ENCODE peak calls at places on chromosomes 7 and 10, in eight cellular contexts. W is activated CD4-positive, CD25-positive, alpha-beta regulatory T cell; L is cerebellar cortex; E is stimulated activated CD8-positive, alpha-beta memory T cell treated with anti-CD3 and anti-CD28 coated beads, Interleukin-15, amount 100 ng/mL, for 4 hours; G is NCI-H345; Y is iPS DF 19.7; A is activated T-cell treated with anti-CD3 and anti-CD28 coated beads, Interleukin-2, amount 50 U/mL, for 72 hours; P is dermis microvascular lymphatic vessel endothelial cell. M is an unnamed sample.

GRCh38 chr10:49736564-49737113 is 25.5 kb downstream of the OGDHL start:
- DNase-seq in E (no peak), L (no peak), W (no peak), A (no peak), Y (no peak), G (no peak), P (no peak), M (no peak)

GRCh38 chr7:129157651-129158050 is 13.1 kb downstream of the TSPAN33 start:
- DNase-seq in L (no peak), E (no peak), A (no peak), G (no peak), Y (no peak), W (no peak), P (no peak), M (no peak)

GRCh38 chr10:91891285-91892001 is 17.8 kb downstream of the FGFBP3 start:
- DNase-seq in W (no peak), P (no peak), Y (no peak), E (no peak), L (no peak), A (no peak), G (no peak), M (no peak)

GRCh38 chr10:90592903-90593302 is 264.9 kb downstream of the HTR7 start:
- DNase-seq in G (peak), Y (no peak), P (no peak), L (peak), W (no peak), A (no peak), E (no peak), M (no peak)

GRCh38 chr10:17655567-17656146 is 11.7 kb downstream of the STAM start:
- DNase-seq in W (no peak), G (no peak), A (no peak), P (no peak), E (no peak), Y (no peak), L (no peak), M (no peak)

GRCh38 chr7:156473476-156474240 is 166.9 kb upstream of the RNF32 start:
- DNase-seq in A (peak), L (peak), P (peak), G (peak), E (no peak), Y (no peak), W (no peak), M (peak)

GRCh38 chr7:110157631-110158362 is 933.1 kb upstream of the LRRN3 start:
- DNase-seq in Y (no peak), G (no peak), E (no peak), W (no peak), A (no peak), L (no peak), P (no peak), M (no peak)

GRCh38 chr10:97011397-97011796 is 174.4 kb downstream of the SLIT1 start:
- DNase-seq in G (no peak), E (no peak), A (no peak), W (no peak), P (no peak), L (no peak), Y (no peak), M (no peak)

GRCh38 chr7:90401989-90402388 is 1.3 kb upstream of the CLDN12 start:
- DNase-seq in L (no peak), E (no peak), Y (no peak), A (no peak), W (no peak), G (peak), P (no peak), M (no peak)

GRCh38 chr10:37754538-37755323 is 102.7 kb downstream of the ZNF248 start:
- DNase-seq in E (no peak), W (no peak), Y (peak), A (peak), G (no peak), L (no peak), P (no peak), M (no peak)

GRCh38 chr7:23105086-23105643 is 420 bp upstream of the KLHL7 start:
- DNase-seq in E (no peak), Y (no peak), P (no peak), A (peak), W (no peak), G (peak), L (no peak), M (no peak)

GRCh38 chr7:78792624-78793023 is 660.8 kb downstream of the MAGI2 start:
- DNase-seq in Y (no peak), A (no peak), L (no peak), W (no peak), E (no peak), G (no peak), P (no peak), M (no peak)